ENCODE peak calls at places on chromosomes 7 and 10, in seven cellular contexts. T, R, M, H, X, N and P are unnamed samples.

GRCh38 chr7:40175725-40176510 is 41.1 kb downstream of the SUGCT start:
- DNase-seq in H (no peak), M (peak; percentile 8), N (no peak), T (no peak), R (no peak), X (no peak), P (no peak)

GRCh38 chr7:117218700-117219099 is 104.2 kb downstream of the WNT2 start:
- DNase-seq in N (no peak), X (no peak), R (no peak), H (no peak), T (no peak), M (no peak), P (no peak)

GRCh38 chr10:73469579-73469978 is 26.2 kb downstream of the PPP3CB start:
- DNase-seq in R (no peak), T (no peak), H (no peak), X (no peak), M (no peak), N (no peak), P (no peak)

GRCh38 chr7:12410523-12410922 is 6.9 kb upstream of the VWDE start:
- DNase-seq in N (no peak), M (no peak), X (no peak), R (no peak), T (no peak), H (no peak), P (no peak)

GRCh38 chr10:86757110-86757790 is 831 bp downstream of the BMPR1A start:
- DNase-seq in H (no peak), X (no peak), N (peak; percentile 61), M (peak; percentile 70), T (peak; percentile 31), R (peak; percentile 8), P (peak; percentile 66)

GRCh38 chr7:143978585-143978984 is 21.5 kb upstream of the OR6B1 start:
- DNase-seq in X (no peak), M (no peak), T (no peak), H (no peak), N (no peak), R (no peak), P (no peak)

GRCh38 chr7:114412548-114412947 is 2.1 kb upstream of the FOXP2 start:
- DNase-seq in R (no peak), M (no peak), X (no peak), H (no peak), N (no peak), T (no peak), P (no peak)

GRCh38 chr7:141369422-141369821 is 181.8 kb upstream of the AGK start:
- DNase-seq in M (no peak), X (peak; percentile 21), R (no peak), H (no peak), T (no peak), N (no peak), P (no peak)

GRCh38 chr7:23468721-23469149 is 1.6 kb downstream of the IGF2BP3 start:
- DNase-seq in X (peak; percentile 34), M (no peak), H (no peak), T (no peak), R (no peak), N (no peak), P (peak; percentile 53)

GRCh38 chr7:32293833-32294232 is 196.3 kb downstream of the LSM5 start:
- DNase-seq in H (no peak), N (no peak), X (no peak), T (no peak), M (no peak), R (no peak), P (peak; percentile 49)

GRCh38 chr10:1567742-1568495 is 169.4 kb downstream of the ADARB2 start:
- DNase-seq in X (no peak), M (no peak), T (no peak), H (no peak), R (no peak), N (no peak), P (no peak)

DNA sequence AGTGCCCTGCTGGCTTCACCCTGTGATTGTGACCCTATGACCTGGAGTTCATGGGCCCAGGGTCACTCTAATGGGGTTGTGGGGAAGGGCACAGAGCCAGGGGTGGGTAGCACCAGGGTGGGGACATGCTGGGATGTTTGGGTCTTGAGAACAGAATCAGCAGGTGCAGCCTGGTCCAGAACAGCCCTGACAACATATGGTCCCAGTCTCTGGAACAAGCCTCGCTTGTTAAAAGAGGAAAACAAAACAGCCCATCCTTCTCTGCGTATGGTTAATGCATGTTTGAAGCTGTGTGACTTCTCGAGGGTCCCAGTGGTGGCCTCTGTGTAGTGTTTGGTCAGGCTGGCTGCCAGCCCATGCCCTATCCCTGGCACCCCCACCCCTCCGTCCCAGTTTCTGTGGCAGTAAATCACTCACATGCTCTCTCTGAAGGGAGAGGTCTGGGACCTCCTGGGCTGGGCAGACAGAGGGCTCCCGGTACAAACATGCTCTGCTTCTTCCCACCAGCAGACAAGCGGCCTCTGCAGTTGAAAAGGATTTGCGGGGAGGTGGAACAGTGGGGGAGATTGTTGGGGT is 79.4 kb downstream of the FAM241B start:
- DNase-seq in R (no peak), H (no peak), X (no peak), T (no peak), N (no peak), M (no peak), P (no peak)
- H3K4me3 ChIP-seq in R (no peak overlapping the region), H (no peak overlapping the region), X (no peak overlapping the region), T (no peak overlapping the region), N (no peak overlapping the region), M (no peak overlapping the region), P (no peak overlapping the region)

GRCh38 chr10:48525956-48526355 is 78.9 kb downstream of the ARHGAP22 start:
- DNase-seq in M (no peak), T (peak; percentile 2), X (no peak), N (peak; percentile 3), H (no peak), R (no peak), P (no peak)
- H3K27me3 ChIP-seq in M (no peaks in the 10 kb centered on the region), T (no peaks in the 10 kb centered on the region), X (no peaks in the 10 kb centered on the region), N (no peaks in the 10 kb centered on the region), H (peaks cover 9% of the 10 kb centered on the region), R (no peaks in the 10 kb centered on the region), P (no peaks in the 10 kb centered on the region)

GRCh38 chr7:31053986-31054385 is 1.9 kb downstream of the ADCYAP1R1 start:
- DNase-seq in R (no peak), M (no peak), X (no peak), N (no peak), T (no peak), H (no peak), P (no peak)

GRCh38 chr7:31052504-31052840 is 364 bp downstream of the ADCYAP1R1 start:
- DNase-seq in M (no peak), N (no peak), X (no peak), H (no peak), R (no peak), T (no peak), P (no peak)

GRCh38 chr7:31054608-31055273 is 2.6 kb downstream of the ADCYAP1R1 start:
- DNase-seq in T (no peak), H (no peak), N (no peak), X (no peak), R (no peak), M (no peak), P (no peak)

GRCh38 chr7:31051598-31052503 is at the start of gene ADCYAP1R1:
- DNase-seq in H (no peak), M (no peak), T (no peak), N (no peak), X (no peak), R (no peak), P (peak; percentile 99)

GRCh38 chr7:31052841-31053601 is 913 bp downstream of the ADCYAP1R1 start:
- DNase-seq in X (no peak), H (no peak), R (no peak), T (no peak), M (no peak), N (no peak), P (peak; percentile 87)
- H3K4me3 ChIP-seq in X (no peak overlapping the region), H (no peak overlapping the region), R (no peak overlapping the region), T (peak overlapping the region; percentile 45), M (no peak overlapping the region), N (no peak overlapping the region), P (peak overlapping the region; percentile 48)

GRCh38 chr7:8480466-8480865 is 47.1 kb downstream of the NXPH1 start:
- DNase-seq in M (no peak), T (no peak), X (no peak), N (no peak), H (no peak), R (no peak), P (no peak)

GRCh38 chr7:8481752-8482446 is 48.5 kb downstream of the NXPH1 start:
- DNase-seq in H (no peak), M (no peak), R (no peak), X (no peak), T (no peak), N (no peak), P (no peak)

GRCh38 chr7:8481096-8481495 is 47.7 kb downstream of the NXPH1 start:
- DNase-seq in T (no peak), X (no peak), M (no peak), N (no peak), H (no peak), R (no peak), P (no peak)
- H3K27me3 ChIP-seq in T (no peaks in the 10 kb centered on the region), X (no peaks in the 10 kb centered on the region), M (no peaks in the 10 kb centered on the region), N (no peaks in the 10 kb centered on the region), H (no peaks in the 10 kb centered on the region), R (no peaks in the 10 kb centered on the region), P (no peaks in the 10 kb centered on the region)